ENCODE peak calls at places on chromosomes 2 and 18, in four cellular contexts. I is H1, O is HepG2, R is K562. T is an unnamed sample.

GRCh38 chr2:167480232-167480985 is 592.1 kb downstream of the XIRP2 start:
- DNase-seq in O (no peak), R (no peak), I (peak), T (no peak)

GRCh38 chr2:186991766-186992417 is 142.9 kb upstream of the ZSWIM2 start:
- DNase-seq in I (no peak), O (no peak), R (no peak), T (peak)

GRCh38 chr2:219828127-219828526 is 200.7 kb downstream of the SLC4A3 start:
- DNase-seq in R (no peak), I (no peak), O (no peak), T (no peak)

GRCh38 chr2:234161932-234162331 is 111.4 kb downstream of the SPP2 start:
- DNase-seq in R (no peak), O (no peak), I (no peak), T (no peak)

GRCh38 chr2:11863103-11863502 is 116.7 kb downstream of the LPIN1 start:
- DNase-seq in I (peak), R (peak), O (no peak), T (no peak)

GRCh38 chr18:78587096-78587495 is 392.5 kb upstream of the SALL3 start:
- DNase-seq in O (no peak), R (no peak), I (no peak), T (no peak)

GRCh38 chr2:191202209-191202721 is 42.9 kb upstream of the MYO1B start:
- DNase-seq in I (no peak), R (no peak), O (no peak), T (no peak)

GRCh38 chr2:152348388-152348787 is 13.4 kb downstream of the FMNL2 start:
- DNase-seq in I (no peak), R (no peak), O (no peak), T (no peak)

GRCh38 chr18:59742325-59743111 is 45.3 kb upstream of the CCBE1 start:
- DNase-seq in I (no peak), R (no peak), O (no peak), T (no peak)

GRCh38 chr2:120182019-120182560 is 41.1 kb downstream of the TMEM185B start:
- DNase-seq in O (no peak), R (no peak), I (no peak), T (no peak)

GRCh38 chr2:128644745-128645256 is 326.1 kb upstream of the HS6ST1 start:
- DNase-seq in R (no peak), I (peak), O (no peak), T (no peak)

GRCh38 chr2:234026111-234026510 is 24.4 kb upstream of the SPP2 start:
- DNase-seq in O (no peak), I (no peak), R (no peak), T (no peak)

GRCh38 chr2:173160618-173161017 is 85.0 kb downstream of the MAP3K20 start:
- DNase-seq in R (no peak), I (no peak), O (no peak), T (peak)

GRCh38 chr2:209368406-209368805 is 55.4 kb upstream of the MAP2 start:
- DNase-seq in R (no peak), I (no peak), O (no peak), T (no peak)

GRCh38 chr2:227862227-227862740 is 9.1 kb upstream of the DAW1 start:
- DNase-seq in I (no peak), O (peak), R (peak), T (peak)

GRCh38 chr2:64157792-64158191 is 13.6 kb upstream of the PELI1 start:
- DNase-seq in I (no peak), R (no peak), O (no peak), T (no peak)

GRCh38 chr2:216320852-216321251 is 51.4 kb downstream of the MARCHF4 start:
- DNase-seq in I (no peak), R (no peak), O (no peak), T (no peak)

GRCh38 chr2:88580088-88580487 is 47.2 kb downstream of the EIF2AK3 start:
- DNase-seq in R (no peak), I (no peak), O (no peak), T (no peak)

GRCh38 chr18:2898131-2898640 is 51.4 kb downstream of the EMILIN2 start:
- DNase-seq in I (no peak), O (no peak), R (no peak), T (no peak)

GRCh38 chr2:239374896-239375277 is 25.9 kb downstream of the HDAC4 start:
- DNase-seq in O (no peak), I (no peak), R (no peak), T (no peak)

GRCh38 chr2:106664669-106665068 is 177.5 kb downstream of the CD8B2 start:
- DNase-seq in I (no peak), O (no peak), R (no peak), T (no peak)

GRCh38 chr18:3256693-3257626 is 5.0 kb upstream of the MYL12B start:
- DNase-seq in I (no peak), O (peak), R (no peak), T (peak)

GRCh38 chr2:136118819-136119716 is 1.1 kb upstream of the CXCR4 start:
- DNase-seq in I (peak), R (peak), O (no peak), T (no peak)

GRCh38 chr2:17272170-17272569 is 246.1 kb downstream of the RAD51AP2 start:
- DNase-seq in I (no peak), R (no peak), O (no peak), T (no peak)

GRCh38 chr2:196601430-196602306 is 37.8 kb upstream of the CCDC150 start:
- DNase-seq in R (peak), O (no peak), I (no peak), T (peak)

GRCh38 chr18:74525741-74526140 is 8.6 kb upstream of the CNDP1 start:
- DNase-seq in I (no peak), O (no peak), R (no peak), T (no peak)

GRCh38 chr2:46666044-46666662 is 186.8 kb downstream of the TMEM247 start:
- DNase-seq in I (no peak), O (no peak), R (no peak), T (no peak)

GRCh38 chr2:108949316-108950299 is 39.4 kb downstream of the EDAR start:
- DNase-seq in I (no peak), R (no peak), O (no peak), T (no peak)

GRCh38 chr18:62715439-62715792 is at the start of gene PHLPP1:
- DNase-seq in O (no peak), R (no peak), I (no peak), T (no peak)

GRCh38 chr2:105052773-105053172 is 14.9 kb downstream of the MRPS9 start:
- DNase-seq in I (no peak), R (peak), O (peak), T (peak)

GRCh38 chr18:13216732-13217465 is 1.7 kb upstream of the LDLRAD4 start:
- DNase-seq in R (no peak), O (no peak), I (peak), T (peak)

GRCh38 chr18:8946046-8946838 is 156.3 kb upstream of the NDUFV2 start:
- DNase-seq in I (no peak), O (no peak), R (no peak), T (no peak)

GRCh38 chr18:59065684-59066083 is 74.0 kb upstream of the SEC11C start:
- DNase-seq in O (no peak), R (no peak), I (no peak), T (no peak)

GRCh38 chr18:907880-908512 is 3.3 kb downstream of the ADCYAP1 start:
- DNase-seq in R (no peak), O (no peak), I (peak), T (no peak)
- TF ChIP-seq EZH2 in R (no peak), O (peak), I (peak), T (peak)

GRCh38 chr2:73018188-73018825 is 53.2 kb downstream of the SFXN5 start:
- DNase-seq in R (no peak), O (no peak), I (no peak), T (no peak)

GRCh38 chr2:73020306-73020656 is 51.2 kb downstream of the SFXN5 start:
- DNase-seq in O (no peak), I (no peak), R (no peak), T (no peak)

GRCh38 chr2:73021371-73022010 is 50.0 kb downstream of the SFXN5 start:
- DNase-seq in I (peak), R (no peak), O (peak), T (peak)

GRCh38 chr2:73022024-73022568 is 49.4 kb downstream of the SFXN5 start:
- DNase-seq in R (no peak), I (no peak), O (no peak), T (no peak)

GRCh38 chr2:73020657-73021370 is 50.7 kb downstream of the SFXN5 start:
- DNase-seq in I (peak), R (no peak), O (peak), T (peak)
- TF ChIP-seq JUN in I (no peak), R (no peak), O (peak), T (no peak)

DNA sequence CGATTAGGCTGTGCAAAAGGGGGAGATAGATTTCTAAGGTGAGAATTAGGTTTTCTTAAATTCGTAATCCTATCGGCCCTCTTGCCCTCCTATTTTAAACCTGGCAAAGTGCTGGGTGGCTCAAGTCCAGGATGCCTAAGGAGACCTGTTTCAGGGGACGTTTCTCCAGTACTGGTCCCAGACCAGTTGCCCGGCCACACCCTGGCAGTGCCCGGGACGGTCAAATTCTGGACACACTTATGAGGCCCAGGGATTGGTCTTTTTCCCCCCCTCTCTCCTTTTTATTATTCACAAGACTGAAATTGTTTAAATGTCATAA is 3.2 kb downstream of the GBX2 start:
- DNase-seq in I (no peak), O (no peak), R (no peak), T (no peak)
- H3K9ac ChIP-seq in I (no peak), O (no peak), R (no peak), T (peak)

DNA sequence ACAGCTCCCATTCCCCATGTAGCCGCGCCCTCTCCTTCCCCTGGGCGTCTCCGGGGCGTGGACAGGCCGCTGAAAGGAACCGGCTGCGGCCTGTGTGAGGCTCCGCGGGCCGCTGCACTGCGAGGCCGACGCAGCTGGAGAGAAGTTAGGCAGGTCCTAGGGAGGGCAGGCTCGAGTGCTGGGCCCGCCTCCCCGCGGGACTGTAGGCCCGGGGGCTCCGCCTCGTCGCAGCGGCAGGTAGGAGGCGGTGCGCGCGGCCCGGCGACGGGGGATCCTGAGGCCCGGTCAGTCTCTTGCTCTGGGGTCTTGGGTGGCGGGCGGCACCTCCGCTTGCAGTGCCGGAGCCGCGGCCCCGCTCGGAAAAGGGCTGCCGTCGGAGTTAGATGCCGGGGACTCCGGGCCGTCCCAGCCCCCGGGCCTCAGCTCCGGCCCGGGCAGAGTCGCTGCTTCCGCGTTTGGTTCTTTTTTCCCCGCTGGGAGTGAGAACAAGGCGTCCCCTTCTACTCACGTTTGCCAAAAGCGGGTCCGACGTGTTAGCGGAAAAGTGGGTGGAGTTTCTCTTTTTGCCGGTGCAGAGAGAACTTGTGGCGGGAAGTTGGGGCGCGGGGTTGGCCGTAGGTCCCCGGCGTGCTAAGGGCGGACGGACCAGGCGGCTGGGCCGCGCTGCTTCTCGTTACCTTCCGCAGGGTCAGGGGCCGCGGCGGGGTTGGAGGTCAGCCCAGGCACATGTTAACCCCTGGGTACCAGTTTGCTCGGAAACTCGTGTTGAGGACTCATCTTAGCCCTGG is at the start of gene VRK2:
- DNase-seq in R (peak), I (peak), O (peak), T (peak)
- TF ChIP-seq EZH2 in R (no peak), I (no peak), O (no peak), T (no peak)

GRCh38 chr2:33068261-33068660 is 121.5 kb downstream of the LTBP1 start:
- DNase-seq in I (no peak), O (no peak), R (no peak), T (no peak)
- TF ChIP-seq JUN in I (no peak), O (no peak), R (no peak), T (no peak)

DNA sequence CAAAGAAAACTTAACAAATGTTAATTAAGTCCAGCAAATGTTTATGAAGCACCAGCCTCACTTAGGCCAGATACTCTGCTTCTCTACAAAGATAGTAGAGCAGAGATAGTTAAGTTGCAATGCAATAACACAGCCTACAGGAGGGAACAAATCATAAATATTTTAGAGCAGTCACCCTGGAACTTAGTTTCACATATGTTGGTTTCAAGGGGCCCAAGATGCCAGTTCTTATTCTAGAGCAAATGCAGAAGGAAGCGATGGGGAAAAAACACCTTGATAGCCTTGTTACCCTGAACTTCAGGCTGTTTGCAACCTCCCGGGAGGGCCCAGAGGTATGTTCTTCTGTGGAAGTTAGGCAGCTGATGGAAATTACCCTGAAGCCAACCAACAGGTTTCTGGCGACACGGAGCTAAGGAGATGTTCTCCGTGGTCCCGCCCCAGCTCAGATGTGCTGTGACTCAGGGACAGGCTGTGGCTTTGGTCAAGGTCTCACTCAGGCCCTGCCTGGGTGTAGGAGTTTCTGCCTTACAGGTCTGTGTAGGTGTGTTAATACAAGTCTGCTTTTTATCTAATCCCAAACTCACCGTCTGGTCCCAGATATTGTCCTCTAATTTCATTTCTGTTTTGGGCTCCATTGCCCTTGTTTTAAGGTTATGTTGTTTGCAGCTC is 3.8 kb downstream of the CTIF start:
- DNase-seq in R (peak), O (no peak), I (peak), T (no peak)
- H3K9ac ChIP-seq in R (peak), O (peak), I (no peak), T (no peak)

GRCh38 chr2:44807344-44808025 is 134.0 kb upstream of the SIX3 start:
- DNase-seq in I (no peak), R (no peak), O (no peak), T (peak)

GRCh38 chr2:44803100-44803424 is 138.4 kb upstream of the SIX3 start:
- DNase-seq in I (no peak), R (no peak), O (no peak), T (no peak)

GRCh38 chr2:44805836-44806235 is 135.7 kb upstream of the SIX3 start:
- DNase-seq in O (no peak), R (no peak), I (no peak), T (no peak)

GRCh38 chr2:44804406-44805235 is 136.9 kb upstream of the SIX3 start:
- DNase-seq in O (no peak), I (no peak), R (no peak), T (no peak)

DNA sequence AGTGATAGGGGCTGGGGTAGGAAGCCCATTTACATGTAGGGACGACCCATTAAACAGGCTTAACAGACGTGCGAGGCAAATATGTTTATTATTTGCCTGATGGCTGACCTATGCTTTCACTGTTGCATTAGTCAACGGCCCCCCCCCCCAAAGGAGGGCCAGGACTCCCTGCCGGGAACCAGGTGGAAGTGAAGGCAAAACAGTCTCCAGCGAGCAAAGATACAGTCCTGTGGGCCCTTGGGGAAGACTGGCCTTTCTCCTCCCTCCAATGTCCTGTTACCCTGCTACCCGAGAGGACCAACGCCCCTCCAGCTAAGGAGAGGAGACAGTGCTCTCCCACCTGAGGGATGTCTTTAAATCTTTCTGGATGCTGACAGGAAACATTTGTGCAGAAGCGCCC is 136.1 kb upstream of the SIX3 start:
- DNase-seq in I (no peak), O (no peak), R (no peak), T (no peak)
- TF ChIP-seq EZH2 in I (no peak), O (no peak), R (no peak), T (no peak)

GRCh38 chr2:200814276-200814815 is 2.6 kb downstream of the BZW1 start:
- DNase-seq in O (no peak), I (no peak), R (no peak), T (no peak)
- TF ChIP-seq JUN in O (no peak), I (no peak), R (no peak), T (no peak)